ENCODE peak calls at places on chromosomes 13 and 19, in six cellular contexts. D is Karpas-422, E is mammary epithelial cell, Y is GM23338, N is OCI-LY7, P is IMR-90. B is an unnamed sample.
A peak's percentile ranks its signal among the peaks of the same experiment; 100 is the strongest.

GRCh38 chr19:28305513-28305912 is 907.4 kb downstream of the UQCRFS1 start:
- DNase-seq in E (no peak), Y (no peak), N (no peak), P (no peak), D (no peak), B (peak; percentile 11)

GRCh38 chr13:24630851-24631341 is 49.3 kb upstream of the ATP12A start:
- DNase-seq in P (peak; percentile 46), D (no peak), E (peak; percentile 89), N (no peak), Y (no peak), B (peak; percentile 76)

GRCh38 chr13:46893820-46894533 is 2.9 kb downstream of the HTR2A start:
- DNase-seq in D (peak; percentile 82), P (peak; percentile 17), Y (peak; percentile 78), N (peak; percentile 69), E (peak; percentile 31), B (no peak)

GRCh38 chr19:1221141-1221903 is 15.7 kb downstream of the STK11 start:
- DNase-seq in P (peak; percentile 54), D (no peak), N (no peak), Y (no peak), E (no peak), B (no peak)

GRCh38 chr19:54062643-54063042 is 1.1 kb downstream of the VSTM1 start:
- DNase-seq in P (no peak), E (no peak), N (no peak), D (no peak), Y (no peak), B (no peak)

GRCh38 chr19:13905634-13906524 is at the start of the genes BRME1 and CC2D1A:
- DNase-seq in P (peak; percentile 75), N (peak; percentile 93), D (peak; percentile 97), E (peak; percentile 86), Y (peak; percentile 96), B (peak; percentile 59)

GRCh38 chr13:44738463-44738862 is 162.3 kb upstream of the TSC22D1 start:
- DNase-seq in P (no peak), N (no peak), D (no peak), Y (no peak), E (no peak), B (no peak)

GRCh38 chr19:13132471-13133166 is 14.6 kb downstream of the NACC1 start:
- DNase-seq in P (peak; percentile 79), Y (no peak), D (no peak), E (peak; percentile 79), N (no peak), B (peak; percentile 84)

GRCh38 chr19:2477732-2478191 is 1.8 kb downstream of the GADD45B start:
- DNase-seq in N (peak; percentile 69), P (peak; percentile 49), D (peak; percentile 67), Y (no peak), E (no peak), B (no peak)

GRCh38 chr13:87208636-87209035 is 462.5 kb upstream of the SLITRK5 start:
- DNase-seq in Y (no peak), D (no peak), P (no peak), N (no peak), E (no peak), B (no peak)

GRCh38 chr13:44498969-44499368 is 77.2 kb downstream of the TSC22D1 start:
- DNase-seq in N (no peak), E (no peak), Y (no peak), P (no peak), D (no peak), B (no peak)

GRCh38 chr19:31356587-31357314 is 7.5 kb upstream of the TSHZ3 start:
- DNase-seq in E (no peak), N (no peak), P (no peak), Y (peak; percentile 80), D (no peak), B (no peak)

GRCh38 chr13:111518161-111518791 is 197.8 kb downstream of the TEX29 start:
- DNase-seq in N (peak; percentile 1), Y (peak; percentile 30), P (no peak), D (no peak), E (no peak), B (no peak)

GRCh38 chr13:105135852-105136251 is 1399.6 kb downstream of the EFNB2 start:
- DNase-seq in E (no peak), Y (no peak), P (no peak), D (no peak), N (no peak), B (peak; percentile 41)

GRCh38 chr13:105139048-105139379 is 1396.4 kb downstream of the EFNB2 start:
- DNase-seq in D (peak; percentile 40), P (no peak), E (no peak), Y (no peak), N (no peak), B (no peak)

GRCh38 chr13:105144020-105144419 is 1391.4 kb downstream of the EFNB2 start:
- DNase-seq in E (no peak), P (no peak), D (no peak), Y (peak; percentile 19), N (no peak), B (no peak)

GRCh38 chr13:105142556-105142955 is 1392.9 kb downstream of the EFNB2 start:
- DNase-seq in E (no peak), Y (no peak), N (no peak), D (no peak), P (no peak), B (no peak)

DNA sequence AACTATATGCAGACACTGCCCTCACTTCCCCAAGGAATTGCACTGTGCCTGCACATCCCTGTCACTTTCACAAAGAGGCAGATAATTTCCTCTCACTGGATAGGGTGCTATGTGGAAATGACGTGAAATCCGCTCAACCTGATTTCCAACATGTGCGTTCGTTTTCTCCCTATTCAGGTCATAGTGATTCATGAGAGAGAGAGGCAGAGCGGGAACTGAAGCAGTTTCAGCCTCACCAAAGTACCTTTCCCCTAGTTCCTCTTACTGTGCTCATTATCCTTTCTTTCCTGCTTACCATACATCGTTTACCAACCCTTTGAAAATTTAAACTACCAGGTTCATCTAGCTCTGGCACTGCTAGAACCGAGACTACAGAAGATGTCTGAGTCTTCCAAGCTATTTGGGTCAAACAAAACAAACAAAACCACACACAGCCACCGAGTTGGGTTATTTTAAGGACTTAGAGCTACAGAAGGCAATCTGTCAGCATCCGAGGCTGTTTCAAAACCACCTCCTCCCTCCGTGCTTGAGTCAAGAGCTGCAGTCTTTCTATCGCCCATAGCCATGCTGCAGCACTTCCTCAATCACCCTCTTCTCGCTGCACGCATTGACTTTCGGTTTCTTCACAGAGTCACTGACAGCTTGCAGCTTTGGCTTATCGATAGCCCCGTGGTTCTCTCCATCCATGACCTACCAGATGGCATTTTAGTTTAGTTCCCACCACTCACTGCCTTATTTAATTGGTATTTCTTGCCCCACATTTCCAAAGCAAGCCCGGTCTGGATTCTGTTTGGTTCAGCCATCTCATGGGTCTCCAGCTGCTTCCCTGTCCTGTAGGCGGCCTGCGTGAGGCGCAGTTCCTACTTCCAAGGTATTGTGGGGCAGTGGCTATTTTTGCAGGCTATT is 1395.8 kb downstream of the EFNB2 start:
- DNase-seq in Y (peak; percentile 11), E (no peak), D (peak; percentile 87), P (peak; percentile 62), N (peak; percentile 46), B (no peak)
- H2AFZ ChIP-seq in Y (peak overlapping the region; percentile 89), E (no peak overlapping the region), D (peak overlapping the region; percentile 99), P (peak overlapping the region; percentile 89), N (peak overlapping the region; percentile 83), B (peak overlapping the region; percentile 69)

DNA sequence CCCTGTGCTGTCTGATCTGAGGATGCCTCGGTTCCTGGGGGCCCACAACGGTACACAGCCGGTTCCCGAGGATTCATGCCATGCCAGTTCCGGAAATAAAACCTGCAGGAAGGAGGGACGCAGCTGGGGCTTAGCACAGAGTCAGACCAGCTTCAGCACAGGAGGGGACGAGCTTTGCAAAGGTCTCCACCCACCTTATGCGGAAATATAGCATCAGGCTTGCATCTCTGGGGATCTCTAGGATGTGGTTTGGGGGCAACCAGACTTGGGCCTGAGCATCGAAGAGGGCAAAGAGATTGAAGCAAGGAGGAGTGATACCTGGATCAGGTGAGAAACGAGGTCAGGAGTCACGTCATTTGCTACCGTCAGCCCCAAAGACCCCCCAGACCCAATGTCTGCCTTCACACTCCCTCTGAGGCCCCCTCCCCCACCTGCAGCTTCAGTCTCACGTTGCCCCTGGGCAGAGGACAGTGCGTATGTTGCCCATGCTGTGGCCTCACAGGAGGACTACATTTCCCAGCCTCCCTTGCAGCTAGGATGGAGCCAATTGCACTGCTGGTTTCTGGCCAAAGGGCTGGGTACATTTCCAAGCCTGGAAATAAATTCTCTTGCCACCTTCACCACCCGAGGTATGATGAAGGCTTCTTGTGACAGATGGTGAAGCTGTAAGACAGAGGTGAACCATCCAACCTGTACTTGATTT is 12.1 kb downstream of the TYK2 start:
- DNase-seq in E (no peak), N (no peak), D (peak; percentile 57), Y (peak; percentile 36), P (no peak), B (no peak)
- H3K4me3 ChIP-seq in E (no peak overlapping the region), N (no peak overlapping the region), D (no peak overlapping the region), Y (no peak overlapping the region), P (no peak overlapping the region), B (no peak overlapping the region)

GRCh38 chr19:7672522-7672921 is 3.7 kb downstream of the RETN start:
- DNase-seq in D (no peak), N (no peak), E (no peak), Y (no peak), P (no peak), B (no peak)

GRCh38 chr19:7676376-7676775 is 514 bp upstream of the MCEMP1 start:
- DNase-seq in D (no peak), N (peak; percentile 53), Y (no peak), E (no peak), P (no peak), B (no peak)

GRCh38 chr19:7670790-7671189 is 1.9 kb downstream of the RETN start:
- DNase-seq in E (no peak), P (no peak), D (no peak), Y (peak; percentile 45), N (no peak), B (no peak)

GRCh38 chr19:7676854-7677253 is at the start of gene MCEMP1:
- DNase-seq in N (no peak), Y (no peak), D (no peak), E (no peak), P (no peak), B (no peak)

DNA sequence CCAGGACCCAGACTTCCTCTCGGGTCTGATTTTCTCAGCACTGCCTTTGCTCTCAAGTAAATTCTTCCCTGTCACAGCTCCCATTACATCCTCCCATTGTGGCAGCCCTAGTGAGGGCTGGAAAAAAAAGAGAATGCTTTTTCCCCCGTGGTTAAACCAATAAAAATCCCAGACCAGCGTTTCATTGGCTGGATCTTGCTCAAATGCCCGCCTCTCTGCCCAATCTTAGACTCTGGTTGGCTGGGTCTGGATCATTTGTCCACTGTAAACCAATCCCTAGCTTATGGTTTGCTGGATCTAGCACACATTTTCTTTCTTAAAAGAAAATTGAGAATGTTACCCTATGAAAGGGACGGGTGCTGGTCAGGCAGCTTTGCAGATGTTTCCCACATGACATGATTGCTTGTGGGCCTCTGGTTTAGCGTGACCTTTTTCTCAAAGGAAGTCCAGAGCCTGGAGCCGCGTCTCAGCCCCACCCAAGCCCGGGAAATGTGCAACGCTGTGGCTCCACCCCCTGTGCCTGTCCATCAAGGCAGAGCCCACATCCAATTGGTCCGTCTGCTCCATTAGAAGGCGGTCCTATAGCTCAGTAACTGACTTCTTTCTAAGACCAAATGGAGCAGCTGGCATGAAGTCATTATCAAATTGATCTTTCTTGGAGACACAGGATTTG is 2.8 kb upstream of the MCEMP1 start:
- DNase-seq in E (peak; percentile 41), P (peak; percentile 45), Y (peak; percentile 87), D (peak; percentile 89), N (peak; percentile 66), B (peak; percentile 22)
- H2AFZ ChIP-seq in E (peak overlapping the region; percentile 26), P (peak overlapping the region; percentile 76), Y (peak overlapping the region; percentile 21), D (no peak overlapping the region), N (no peak overlapping the region), B (peak overlapping the region; percentile 52)

DNA sequence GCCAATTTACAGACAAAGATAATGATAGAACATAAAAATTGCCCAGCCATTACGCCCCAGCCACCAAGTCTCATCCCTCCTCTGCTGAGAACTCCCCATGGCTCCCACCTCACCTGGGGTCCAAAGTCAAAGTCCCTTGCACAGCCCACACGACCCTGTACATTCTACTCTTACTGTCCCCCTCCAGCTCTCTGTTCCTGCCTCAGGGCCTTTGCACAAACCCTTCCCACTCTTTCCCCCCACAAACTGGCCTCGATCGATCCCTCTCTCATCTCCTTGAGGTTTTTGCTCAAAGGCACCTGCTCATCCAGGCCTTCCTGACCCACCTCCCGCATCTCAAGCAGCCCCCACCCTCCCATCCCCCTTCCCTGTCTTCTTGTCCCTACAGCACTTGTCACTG is 1.3 kb downstream of the DOCK6 start:
- DNase-seq in N (no peak), E (no peak), D (peak; percentile 33), Y (no peak), P (no peak), B (no peak)
- H3K4me3 ChIP-seq in N (no peak overlapping the region), E (no peak overlapping the region), D (no peak overlapping the region), Y (peak overlapping the region; percentile 96), P (no peak overlapping the region), B (no peak overlapping the region)